ENCODE peak calls at places on chromosomes 4 and X, in eight cellular contexts. G is A549; W is CD8-positive, alpha-beta T cell; X is AG04450; Z is thyroid gland; F is HFF-Myc; N is neural progenitor cell; K is astrocyte. E is an unnamed sample.

GRCh38 chr4:118351851-118352827 is 664 bp downstream of the PRSS12 start:
- DNase-seq in G (peak; percentile 10), W (peak; percentile 21), X (no peak), Z (peak; percentile 51), F (no peak), N (peak; percentile 63), K (no peak), E (peak; percentile 82)

GRCh38 chr4:130808492-130808891 is 1712.5 kb downstream of the C4orf33 start:
- DNase-seq in G (peak; percentile 3), W (no peak), X (no peak), Z (no peak), F (no peak), N (peak; percentile 31), K (no peak), E (no peak)

GRCh38 chr4:108045687-108046024 is 56.0 kb downstream of the HADH start:
- DNase-seq in G (no peak), W (peak; percentile 50), X (no peak), Z (peak; percentile 84), F (no peak), N (no peak), K (peak; percentile 18), E (no peak)

GRCh38 chrX:129360175-129360574 is 163.1 kb downstream of the SMARCA1 start:
- DNase-seq in G (peak; percentile 60), W (no peak), X (no peak), Z (peak; percentile 17), F (peak; percentile 10), N (peak; percentile 64), K (peak; percentile 12), E (peak; percentile 51)

GRCh38 chrX:45508459-45508858 is 307.8 kb upstream of the DIPK2B start:
- DNase-seq in G (no peak), W (no peak), X (no peak), Z (no peak), F (no peak), N (no peak), K (peak; percentile 22), E (no peak)

GRCh38 chr4:154560824-154561231 is 2.0 kb upstream of the FGB start:
- DNase-seq in G (peak; percentile 71), W (no peak), X (no peak), Z (no peak), F (no peak), N (no peak), K (peak; percentile 97), E (no peak)

GRCh38 chr4:185792384-185793146 is 19.4 kb downstream of the SORBS2 start:
- DNase-seq in G (peak; percentile 46), W (no peak), X (peak; percentile 89), Z (no peak), F (peak; percentile 61), N (peak; percentile 15), K (peak; percentile 98), E (no peak)

GRCh38 chr4:115844180-115844579 is 730.8 kb upstream of the NDST4 start:
- DNase-seq in G (peak; percentile 2), W (no peak), X (no peak), Z (no peak), F (no peak), N (no peak), K (no peak), E (no peak)

GRCh38 chrX:150503898-150504219 is 64.6 kb upstream of the MTM1 start:
- DNase-seq in G (no peak), W (no peak), X (no peak), Z (peak; percentile 26), F (no peak), N (no peak), K (no peak), E (no peak)

GRCh38 chr4:60201052-60201673 is 999.0 kb upstream of the ADGRL3 start:
- DNase-seq in G (peak; percentile 45), W (no peak), X (peak; percentile 2), Z (peak; percentile 27), F (peak; percentile 35), N (peak; percentile 66), K (peak; percentile 14), E (peak; percentile 47)

GRCh38 chr4:90025248-90025647 is 101.9 kb upstream of the CCSER1 start:
- DNase-seq in G (peak; percentile 1), W (no peak), X (no peak), Z (no peak), F (no peak), N (no peak), K (no peak), E (no peak)

GRCh38 chrX:77493677-77494553 is 46.7 kb downstream of the FGF16 start:
- DNase-seq in G (peak; percentile 13), W (no peak), X (peak; percentile 67), Z (no peak), F (peak; percentile 38), N (peak; percentile 61), K (peak; percentile 70), E (peak; percentile 89)

GRCh38 chrX:42524374-42524773 is 253.6 kb downstream of the PPP1R2C start:
- DNase-seq in G (no peak), W (no peak), X (no peak), Z (no peak), F (peak; percentile 5), N (no peak), K (peak; percentile 82), E (no peak)

GRCh38 chr4:140903522-140903928 is 147.3 kb upstream of the TBC1D9 start:
- DNase-seq in G (no peak), W (no peak), X (no peak), Z (no peak), F (no peak), N (no peak), K (no peak), E (no peak)

GRCh38 chrX:54921427-54922021 is 900 bp downstream of the TRO start:
- DNase-seq in G (no peak), W (peak; percentile 53), X (peak; percentile 48), Z (peak; percentile 77), F (peak; percentile 10), N (peak; percentile 92), K (peak; percentile 52), E (peak; percentile 64)

GRCh38 chrX:154401045-154401799 is 3.0 kb downstream of the RPL10 start:
- DNase-seq in G (peak; percentile 57), W (no peak), X (no peak), Z (no peak), F (no peak), N (no peak), K (peak; percentile 20), E (no peak)

GRCh38 chr4:37936889-37937498 is 23.2 kb upstream of the PTTG2 start:
- DNase-seq in G (no peak), W (no peak), X (no peak), Z (peak; percentile 74), F (no peak), N (no peak), K (no peak), E (no peak)

GRCh38 chrX:6954836-6955235 is 192.7 kb upstream of the STS start:
- DNase-seq in G (no peak), W (no peak), X (no peak), Z (no peak), F (no peak), N (no peak), K (no peak), E (no peak)

GRCh38 chrX:43809463-43809862 is 72.8 kb downstream of the MAOB start:
- DNase-seq in G (no peak), W (no peak), X (no peak), Z (no peak), F (no peak), N (no peak), K (peak; percentile 36), E (no peak)

GRCh38 chr4:40622913-40623312 is 6.8 kb downstream of the RBM47 start:
- DNase-seq in G (peak; percentile 57), W (no peak), X (no peak), Z (no peak), F (no peak), N (no peak), K (no peak), E (no peak)

GRCh38 chr4:40623707-40624106 is 6.0 kb downstream of the RBM47 start:
- DNase-seq in G (no peak), W (no peak), X (no peak), Z (no peak), F (no peak), N (no peak), K (no peak), E (no peak)

GRCh38 chr4:40621229-40621591 is 8.5 kb downstream of the RBM47 start:
- DNase-seq in G (no peak), W (no peak), X (no peak), Z (no peak), F (no peak), N (no peak), K (no peak), E (no peak)

GRCh38 chr4:40619600-40619999 is 10.1 kb downstream of the RBM47 start:
- DNase-seq in G (no peak), W (no peak), X (no peak), Z (no peak), F (no peak), N (no peak), K (no peak), E (no peak)

GRCh38 chr4:40621592-40622512 is 7.8 kb downstream of the RBM47 start:
- DNase-seq in G (peak; percentile 92), W (no peak), X (peak; percentile 94), Z (peak; percentile 49), F (peak; percentile 70), N (no peak), K (peak; percentile 100), E (no peak)
- H3K4me3 ChIP-seq in G (peak overlapping the region; percentile 10), W (no peak overlapping the region), X (no peak overlapping the region), Z (no peak overlapping the region), F (no peak overlapping the region), N (no peak overlapping the region), K (peak overlapping the region; percentile 18), E (no peak overlapping the region)

DNA sequence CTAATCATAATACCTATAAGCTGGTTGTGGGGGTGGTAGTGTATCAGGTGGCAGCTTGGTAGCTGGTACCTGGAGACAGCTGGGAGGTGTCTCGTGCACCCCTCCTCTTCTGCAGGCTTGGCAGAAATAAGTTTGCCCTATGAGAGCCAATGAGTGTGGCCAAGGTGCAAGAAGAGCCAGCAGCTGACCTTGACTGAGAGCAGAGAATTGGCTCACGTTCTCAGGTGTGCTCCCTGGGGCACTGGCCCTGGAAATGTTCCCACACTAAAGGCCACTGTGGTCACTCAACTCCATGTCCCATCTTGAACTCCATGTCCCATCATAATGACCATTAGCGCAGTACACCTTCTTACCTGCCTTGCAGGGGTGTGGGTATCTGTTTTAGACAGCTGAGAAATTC is 13.4 kb downstream of the TRMT44 start:
- DNase-seq in G (no peak), W (no peak), X (no peak), Z (no peak), F (no peak), N (no peak), K (no peak), E (no peak)
- TF ChIP-seq CTCF in G (no peak), W (no peak), X (no peak), Z (no peak), F (no peak), N (no peak), K (no peak), E (no peak)

GRCh38 chr4:113958766-113959540 is 20.5 kb downstream of the ARSJ start:
- DNase-seq in G (peak; percentile 83), W (no peak), X (peak; percentile 85), Z (no peak), F (peak; percentile 97), N (no peak), K (peak; percentile 95), E (no peak)
- H3K4me3 ChIP-seq in G (peak overlapping the region; percentile 28), W (no peak overlapping the region), X (peak overlapping the region; percentile 0), Z (no peak overlapping the region), F (peak overlapping the region; percentile 18), N (no peak overlapping the region), K (peak overlapping the region; percentile 11), E (no peak overlapping the region)

DNA sequence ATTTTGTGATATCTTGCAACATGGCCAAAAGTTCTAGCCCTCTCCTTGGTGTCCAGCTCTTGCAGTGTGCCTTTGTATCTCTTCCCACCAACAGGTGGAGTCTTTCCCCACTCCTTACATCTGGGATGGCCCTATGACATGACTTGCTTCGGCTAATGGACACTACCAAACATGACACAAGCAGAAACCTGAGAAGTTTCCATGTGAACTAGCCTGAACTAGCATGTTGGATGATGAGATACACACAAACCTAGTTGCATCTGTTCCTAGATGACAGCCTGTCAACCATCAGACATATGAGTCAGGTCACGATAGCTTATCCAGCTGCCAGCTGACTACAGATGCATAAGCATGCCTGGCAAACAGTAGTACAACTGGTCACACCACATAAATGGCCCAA is 207.5 kb upstream of the FTHL17 start:
- DNase-seq in G (peak; percentile 5), W (no peak), X (no peak), Z (no peak), F (peak; percentile 6), N (peak; percentile 9), K (no peak), E (peak; percentile 22)
- TF ChIP-seq CTCF in G (no peak), W (no peak), X (peak; percentile 18), Z (no peak), F (peak; percentile 44), N (peak; percentile 37), K (peak; percentile 29), E (peak; percentile 52)